ENCODE peak calls at places on chromosomes 2 and 18, in nine cellular contexts. One of them, this sample, is unnamed.

GRCh38 chr2:173271825-173272224 is 82.8 kb upstream of the CDCA7 start:
- DNase-seq in H9: no peak
- DNase-seq in NCI-H1436: no peak
- DNase-seq in NCI-H1092 treated with DMSO at 0.1 percent for 48 hours: no peak
- DNase-seq in T-cell: no peak
- DNase-seq in amniotic stem cell: no peak
- DNase-seq in activated naive CD4-positive, alpha-beta T cell treated with anti-CD3 and anti-CD28 coated beads for 36 hours: no peak
- DNase-seq in AML-193: no peak
- DNase-seq in central memory CD4-positive, alpha-beta T cell: no peak
- DNase-seq in this sample: no peak

GRCh38 chr18:26133652-26134051 is at the start of gene PSMA8:
- DNase-seq in H9: peak
- DNase-seq in NCI-H1436: no peak
- DNase-seq in NCI-H1092 treated with DMSO at 0.1 percent for 48 hours: no peak
- DNase-seq in T-cell: peak
- DNase-seq in amniotic stem cell: no peak
- DNase-seq in activated naive CD4-positive, alpha-beta T cell treated with anti-CD3 and anti-CD28 coated beads for 36 hours: peak
- DNase-seq in AML-193: no peak
- DNase-seq in central memory CD4-positive, alpha-beta T cell: peak
- DNase-seq in this sample: peak

GRCh38 chr2:223674998-223675609 is 72.9 kb upstream of the SCG2 start:
- DNase-seq in H9: no peak
- DNase-seq in NCI-H1436: no peak
- DNase-seq in NCI-H1092 treated with DMSO at 0.1 percent for 48 hours: no peak
- DNase-seq in T-cell: no peak
- DNase-seq in amniotic stem cell: peak
- DNase-seq in activated naive CD4-positive, alpha-beta T cell treated with anti-CD3 and anti-CD28 coated beads for 36 hours: peak
- DNase-seq in AML-193: no peak
- DNase-seq in central memory CD4-positive, alpha-beta T cell: no peak
- DNase-seq in this sample: no peak

GRCh38 chr2:54605836-54606235 is 117.6 kb upstream of the EML6 start:
- DNase-seq in H9: no peak
- DNase-seq in NCI-H1436: no peak
- DNase-seq in NCI-H1092 treated with DMSO at 0.1 percent for 48 hours: no peak
- DNase-seq in T-cell: no peak
- DNase-seq in amniotic stem cell: no peak
- DNase-seq in activated naive CD4-positive, alpha-beta T cell treated with anti-CD3 and anti-CD28 coated beads for 36 hours: no peak
- DNase-seq in AML-193: no peak
- DNase-seq in central memory CD4-positive, alpha-beta T cell: no peak
- DNase-seq in this sample: no peak

GRCh38 chr2:237025090-237025865 is 60.4 kb upstream of the COPS8 start:
- DNase-seq in H9: no peak
- DNase-seq in NCI-H1436: no peak
- DNase-seq in NCI-H1092 treated with DMSO at 0.1 percent for 48 hours: no peak
- DNase-seq in T-cell: no peak
- DNase-seq in amniotic stem cell: peak
- DNase-seq in activated naive CD4-positive, alpha-beta T cell treated with anti-CD3 and anti-CD28 coated beads for 36 hours: no peak
- DNase-seq in AML-193: no peak
- DNase-seq in central memory CD4-positive, alpha-beta T cell: no peak
- DNase-seq in this sample: no peak

GRCh38 chr2:120783371-120783791 is 47.7 kb downstream of the GLI2 start:
- DNase-seq in H9: no peak
- DNase-seq in NCI-H1436: no peak
- DNase-seq in NCI-H1092 treated with DMSO at 0.1 percent for 48 hours: peak
- DNase-seq in T-cell: no peak
- DNase-seq in amniotic stem cell: no peak
- DNase-seq in activated naive CD4-positive, alpha-beta T cell treated with anti-CD3 and anti-CD28 coated beads for 36 hours: no peak
- DNase-seq in AML-193: no peak
- DNase-seq in central memory CD4-positive, alpha-beta T cell: no peak
- DNase-seq in this sample: no peak

GRCh38 chr2:184346338-184346862 is 251.9 kb upstream of the ZNF804A start:
- DNase-seq in H9: no peak
- DNase-seq in NCI-H1436: no peak
- DNase-seq in NCI-H1092 treated with DMSO at 0.1 percent for 48 hours: no peak
- DNase-seq in T-cell: no peak
- DNase-seq in amniotic stem cell: no peak
- DNase-seq in activated naive CD4-positive, alpha-beta T cell treated with anti-CD3 and anti-CD28 coated beads for 36 hours: no peak
- DNase-seq in AML-193: no peak
- DNase-seq in central memory CD4-positive, alpha-beta T cell: no peak
- DNase-seq in this sample: no peak

GRCh38 chr2:58045580-58046334 is 849 bp upstream of the VRK2 start:
- DNase-seq in H9: no peak
- DNase-seq in NCI-H1436: no peak
- DNase-seq in NCI-H1092 treated with DMSO at 0.1 percent for 48 hours: no peak
- DNase-seq in T-cell: no peak
- DNase-seq in amniotic stem cell: no peak
- DNase-seq in activated naive CD4-positive, alpha-beta T cell treated with anti-CD3 and anti-CD28 coated beads for 36 hours: no peak
- DNase-seq in AML-193: no peak
- DNase-seq in central memory CD4-positive, alpha-beta T cell: no peak
- DNase-seq in this sample: no peak

GRCh38 chr18:57087985-57088384 is 58.9 kb upstream of the BOD1L2 start:
- DNase-seq in H9: no peak
- DNase-seq in NCI-H1436: no peak
- DNase-seq in NCI-H1092 treated with DMSO at 0.1 percent for 48 hours: no peak
- DNase-seq in T-cell: no peak
- DNase-seq in amniotic stem cell: no peak
- DNase-seq in activated naive CD4-positive, alpha-beta T cell treated with anti-CD3 and anti-CD28 coated beads for 36 hours: no peak
- DNase-seq in AML-193: no peak
- DNase-seq in central memory CD4-positive, alpha-beta T cell: no peak
- DNase-seq in this sample: no peak

GRCh38 chr18:28189400-28190239 is 12.7 kb upstream of the CDH2 start:
- DNase-seq in H9: peak
- DNase-seq in NCI-H1436: no peak
- DNase-seq in NCI-H1092 treated with DMSO at 0.1 percent for 48 hours: no peak
- DNase-seq in T-cell: no peak
- DNase-seq in amniotic stem cell: no peak
- DNase-seq in activated naive CD4-positive, alpha-beta T cell treated with anti-CD3 and anti-CD28 coated beads for 36 hours: peak
- DNase-seq in AML-193: peak
- DNase-seq in central memory CD4-positive, alpha-beta T cell: no peak
- DNase-seq in this sample: no peak

GRCh38 chr2:29196792-29197788 is 81.9 kb downstream of the CLIP4 start:
- DNase-seq in H9: peak
- DNase-seq in NCI-H1436: peak
- DNase-seq in NCI-H1092 treated with DMSO at 0.1 percent for 48 hours: peak
- DNase-seq in T-cell: peak
- DNase-seq in amniotic stem cell: peak
- DNase-seq in activated naive CD4-positive, alpha-beta T cell treated with anti-CD3 and anti-CD28 coated beads for 36 hours: peak
- DNase-seq in AML-193: peak
- DNase-seq in central memory CD4-positive, alpha-beta T cell: peak
- DNase-seq in this sample: peak

GRCh38 chr2:3099860-3100234 is 277.8 kb downstream of the EIPR1 start:
- DNase-seq in H9: no peak
- DNase-seq in NCI-H1436: no peak
- DNase-seq in NCI-H1092 treated with DMSO at 0.1 percent for 48 hours: no peak
- DNase-seq in T-cell: no peak
- DNase-seq in amniotic stem cell: no peak
- DNase-seq in activated naive CD4-positive, alpha-beta T cell treated with anti-CD3 and anti-CD28 coated beads for 36 hours: no peak
- DNase-seq in AML-193: no peak
- DNase-seq in central memory CD4-positive, alpha-beta T cell: no peak
- DNase-seq in this sample: no peak

GRCh38 chr2:100967716-100968115 is 34.4 kb upstream of the RPL31 start:
- DNase-seq in H9: no peak
- DNase-seq in NCI-H1436: no peak
- DNase-seq in NCI-H1092 treated with DMSO at 0.1 percent for 48 hours: no peak
- DNase-seq in T-cell: no peak
- DNase-seq in amniotic stem cell: no peak
- DNase-seq in activated naive CD4-positive, alpha-beta T cell treated with anti-CD3 and anti-CD28 coated beads for 36 hours: no peak
- DNase-seq in AML-193: no peak
- DNase-seq in central memory CD4-positive, alpha-beta T cell: no peak
- DNase-seq in this sample: no peak

GRCh38 chr2:215060851-215061541 is 77.4 kb downstream of the ABCA12 start:
- DNase-seq in H9: no peak
- DNase-seq in NCI-H1436: peak
- DNase-seq in NCI-H1092 treated with DMSO at 0.1 percent for 48 hours: peak
- DNase-seq in T-cell: no peak
- DNase-seq in amniotic stem cell: no peak
- DNase-seq in activated naive CD4-positive, alpha-beta T cell treated with anti-CD3 and anti-CD28 coated beads for 36 hours: no peak
- DNase-seq in AML-193: no peak
- DNase-seq in central memory CD4-positive, alpha-beta T cell: no peak
- DNase-seq in this sample: no peak

GRCh38 chr18:59784694-59785093 is 87.5 kb upstream of the CCBE1 start:
- DNase-seq in H9: no peak
- DNase-seq in NCI-H1436: no peak
- DNase-seq in NCI-H1092 treated with DMSO at 0.1 percent for 48 hours: no peak
- DNase-seq in T-cell: no peak
- DNase-seq in amniotic stem cell: no peak
- DNase-seq in activated naive CD4-positive, alpha-beta T cell treated with anti-CD3 and anti-CD28 coated beads for 36 hours: no peak
- DNase-seq in AML-193: no peak
- DNase-seq in central memory CD4-positive, alpha-beta T cell: no peak
- DNase-seq in this sample: no peak

GRCh38 chr2:57902578-57902977 is 144.0 kb upstream of the VRK2 start:
- DNase-seq in H9: no peak
- DNase-seq in NCI-H1436: no peak
- DNase-seq in NCI-H1092 treated with DMSO at 0.1 percent for 48 hours: no peak
- DNase-seq in T-cell: no peak
- DNase-seq in amniotic stem cell: no peak
- DNase-seq in activated naive CD4-positive, alpha-beta T cell treated with anti-CD3 and anti-CD28 coated beads for 36 hours: no peak
- DNase-seq in AML-193: no peak
- DNase-seq in central memory CD4-positive, alpha-beta T cell: no peak
- DNase-seq in this sample: no peak

GRCh38 chr2:52934354-52934898 is 833.2 kb upstream of the CHAC2 start:
- DNase-seq in H9: no peak
- DNase-seq in NCI-H1436: no peak
- DNase-seq in NCI-H1092 treated with DMSO at 0.1 percent for 48 hours: no peak
- DNase-seq in T-cell: no peak
- DNase-seq in amniotic stem cell: peak
- DNase-seq in activated naive CD4-positive, alpha-beta T cell treated with anti-CD3 and anti-CD28 coated beads for 36 hours: no peak
- DNase-seq in AML-193: no peak
- DNase-seq in central memory CD4-positive, alpha-beta T cell: no peak
- DNase-seq in this sample: no peak

GRCh38 chr2:174245065-174245464 is 3.3 kb downstream of the OLA1 start:
- DNase-seq in H9: no peak
- DNase-seq in NCI-H1436: no peak
- DNase-seq in NCI-H1092 treated with DMSO at 0.1 percent for 48 hours: no peak
- DNase-seq in T-cell: no peak
- DNase-seq in amniotic stem cell: no peak
- DNase-seq in activated naive CD4-positive, alpha-beta T cell treated with anti-CD3 and anti-CD28 coated beads for 36 hours: no peak
- DNase-seq in AML-193: no peak
- DNase-seq in central memory CD4-positive, alpha-beta T cell: no peak
- DNase-seq in this sample: no peak

GRCh38 chr2:176001281-176001902 is 675 bp downstream of the LNPK start:
- DNase-seq in H9: no peak
- DNase-seq in NCI-H1436: peak
- DNase-seq in NCI-H1092 treated with DMSO at 0.1 percent for 48 hours: peak
- DNase-seq in T-cell: no peak
- DNase-seq in amniotic stem cell: peak
- DNase-seq in activated naive CD4-positive, alpha-beta T cell treated with anti-CD3 and anti-CD28 coated beads for 36 hours: peak
- DNase-seq in AML-193: peak
- DNase-seq in central memory CD4-positive, alpha-beta T cell: peak
- DNase-seq in this sample: peak

GRCh38 chr2:231800493-231801091 is 14.3 kb downstream of the COPS7B start:
- DNase-seq in H9: peak
- DNase-seq in NCI-H1436: no peak
- DNase-seq in NCI-H1092 treated with DMSO at 0.1 percent for 48 hours: no peak
- DNase-seq in T-cell: no peak
- DNase-seq in amniotic stem cell: peak
- DNase-seq in activated naive CD4-positive, alpha-beta T cell treated with anti-CD3 and anti-CD28 coated beads for 36 hours: peak
- DNase-seq in AML-193: peak
- DNase-seq in central memory CD4-positive, alpha-beta T cell: no peak
- DNase-seq in this sample: no peak

GRCh38 chr2:237497820-237498128 is 10.7 kb downstream of the MLPH start:
- DNase-seq in H9: no peak
- DNase-seq in NCI-H1436: no peak
- DNase-seq in NCI-H1092 treated with DMSO at 0.1 percent for 48 hours: no peak
- DNase-seq in T-cell: no peak
- DNase-seq in amniotic stem cell: no peak
- DNase-seq in activated naive CD4-positive, alpha-beta T cell treated with anti-CD3 and anti-CD28 coated beads for 36 hours: no peak
- DNase-seq in AML-193: no peak
- DNase-seq in central memory CD4-positive, alpha-beta T cell: no peak
- DNase-seq in this sample: peak

GRCh38 chr18:13265901-13266207 is 47.3 kb downstream of the LDLRAD4 start:
- DNase-seq in H9: no peak
- DNase-seq in NCI-H1436: no peak
- DNase-seq in NCI-H1092 treated with DMSO at 0.1 percent for 48 hours: no peak
- DNase-seq in T-cell: no peak
- DNase-seq in amniotic stem cell: no peak
- DNase-seq in activated naive CD4-positive, alpha-beta T cell treated with anti-CD3 and anti-CD28 coated beads for 36 hours: peak
- DNase-seq in AML-193: no peak
- DNase-seq in central memory CD4-positive, alpha-beta T cell: no peak
- DNase-seq in this sample: no peak